ENCODE peak calls at places on chromosomes 3 and 15, in five cellular contexts. K, G, O, B and F are unnamed samples. For H3K27me3, the result is how much of the 10 kb centered on the place peaks cover.

GRCh38 chr3:41267975-41268640 is 68.8 kb downstream of the CTNNB1 start:
- DNase-seq in G (no peak), O (peak), B (no peak), K (no peak), F (peak)

GRCh38 chr3:119604878-119605277 is 7.2 kb downstream of the PLA1A start:
- DNase-seq in G (no peak), K (no peak), B (no peak), O (peak), F (no peak)

GRCh38 chr15:78212546-78213424 is 21.6 kb downstream of the ACSBG1 start:
- DNase-seq in G (no peak), K (no peak), B (no peak), O (peak), F (peak)

GRCh38 chr3:49513494-49514179 is 40.6 kb upstream of the BSN start:
- DNase-seq in K (no peak), G (no peak), O (no peak), B (no peak), F (no peak)

GRCh38 chr3:72351536-72351935 is 496.7 kb downstream of the SHQ1 start:
- DNase-seq in K (no peak), B (no peak), G (no peak), O (no peak), F (no peak)

GRCh38 chr3:18234717-18235335 is 190.3 kb downstream of the SATB1 start:
- DNase-seq in B (no peak), G (no peak), O (peak), K (no peak), F (no peak)

GRCh38 chr15:36232491-36232890 is 346.9 kb upstream of the CDIN1 start:
- DNase-seq in G (no peak), B (no peak), O (no peak), K (no peak), F (no peak)

GRCh38 chr3:49703443-49703927 is 14.1 kb downstream of the RNF123 start:
- DNase-seq in O (peak), G (peak), K (peak), B (no peak), F (peak)

GRCh38 chr3:27840807-27841594 is 118.9 kb upstream of the EOMES start:
- DNase-seq in G (no peak), O (no peak), B (no peak), K (no peak), F (no peak)

GRCh38 chr3:105553851-105554250 is 187.1 kb downstream of the ALCAM start:
- DNase-seq in G (no peak), B (no peak), K (no peak), O (no peak), F (no peak)

GRCh38 chr3:107904536-107905066 is 186.2 kb downstream of the CD47 start:
- DNase-seq in O (peak), B (no peak), G (no peak), K (no peak), F (no peak)

GRCh38 chr15:75720787-75721461 is 8.3 kb upstream of the CSPG4 start:
- DNase-seq in B (no peak), O (peak), K (no peak), G (peak), F (no peak)

GRCh38 chr3:31908391-31909097 is 72.5 kb downstream of the OSBPL10 start:
- DNase-seq in K (no peak), B (no peak), G (no peak), O (peak), F (no peak)

GRCh38 chr15:92069308-92070244 is 216.1 kb downstream of the SLCO3A1 start:
- DNase-seq in G (peak), O (peak), B (peak), K (peak), F (no peak)

GRCh38 chr15:63504979-63505841 is 817 bp downstream of the USP3 start:
- DNase-seq in B (no peak), O (peak), K (peak), G (peak), F (peak)

GRCh38 chr15:25883860-25884259 is 20.7 kb upstream of the ATP10A start:
- DNase-seq in K (no peak), B (no peak), O (peak), G (no peak), F (peak)

GRCh38 chr3:184110316-184110725 is 13.5 kb downstream of the HTR3E start:
- DNase-seq in G (no peak), K (no peak), O (peak), B (no peak), F (no peak)

GRCh38 chr15:37102315-37103021 is 2.1 kb upstream of the MEIS2 start:
- DNase-seq in K (peak), O (no peak), B (no peak), G (no peak), F (no peak)

GRCh38 chr3:108060331-108060730 is 30.5 kb downstream of the CD47 start:
- DNase-seq in K (no peak), G (no peak), O (no peak), B (no peak), F (no peak)

GRCh38 chr3:188227442-188227841 is 73.5 kb downstream of the LPP start:
- DNase-seq in O (no peak), B (no peak), K (no peak), G (no peak), F (no peak)

GRCh38 chr3:1535361-1535760 is 442.5 kb downstream of the CNTN6 start:
- DNase-seq in K (no peak), O (no peak), B (no peak), G (no peak), F (no peak)

GRCh38 chr3:13185737-13186136 is 112.5 kb upstream of the IQSEC1 start:
- DNase-seq in B (no peak), O (no peak), K (no peak), G (no peak), F (no peak)

GRCh38 chr3:79006077-79006476 is 761.7 kb downstream of the ROBO1 start:
- DNase-seq in B (no peak), K (no peak), O (no peak), G (no peak), F (no peak)

GRCh38 chr3:79001255-79001654 is 766.5 kb downstream of the ROBO1 start:
- DNase-seq in G (no peak), K (no peak), O (no peak), B (no peak), F (no peak)

GRCh38 chr3:79002465-79003372 is 765.1 kb downstream of the ROBO1 start:
- DNase-seq in O (no peak), K (no peak), B (no peak), G (no peak), F (no peak)

GRCh38 chr3:79005084-79005483 is 762.7 kb downstream of the ROBO1 start:
- DNase-seq in K (no peak), O (no peak), G (no peak), B (no peak), F (no peak)

GRCh38 chr3:79003994-79004393 is 763.8 kb downstream of the ROBO1 start:
- DNase-seq in O (no peak), G (no peak), B (no peak), K (no peak), F (no peak)
- TF ChIP-seq CTCF in O (no peak), G (no peak), B (no peak), K (no peak), F (no peak)

DNA sequence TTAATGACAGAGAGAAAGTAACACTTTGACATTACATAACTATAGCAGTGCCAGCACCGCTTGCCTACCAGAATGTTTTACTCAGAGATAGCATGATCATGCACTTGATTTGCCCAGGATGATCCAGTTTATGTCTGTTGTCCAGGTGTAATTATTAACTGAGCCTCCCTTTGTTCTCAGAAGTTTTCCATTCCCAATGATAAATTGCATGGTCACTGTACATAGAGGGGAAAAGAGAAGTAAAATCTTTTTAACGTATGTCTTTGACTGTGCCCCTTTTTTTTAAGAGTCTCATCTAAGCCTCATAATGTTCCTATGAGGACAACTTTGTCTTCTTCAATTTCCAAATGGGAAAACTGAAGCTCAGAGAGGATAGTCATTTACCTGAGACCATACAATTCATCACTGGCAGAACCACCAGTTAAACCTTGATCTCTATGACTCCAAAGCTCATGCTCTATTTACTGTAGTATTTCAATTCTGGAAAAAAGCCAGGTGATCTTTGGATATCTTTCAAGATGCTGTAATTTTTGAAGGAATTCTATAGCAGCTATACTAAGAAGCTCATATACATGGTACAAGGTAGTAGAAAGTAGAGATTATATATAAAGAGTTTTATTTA is 25.1 kb downstream of the C3orf85 start:
- DNase-seq in B (no peak), G (no peak), O (no peak), K (no peak), F (no peak)
- H3K4me3 ChIP-seq in B (no peak), G (no peak), O (no peak), K (no peak), F (no peak)

DNA sequence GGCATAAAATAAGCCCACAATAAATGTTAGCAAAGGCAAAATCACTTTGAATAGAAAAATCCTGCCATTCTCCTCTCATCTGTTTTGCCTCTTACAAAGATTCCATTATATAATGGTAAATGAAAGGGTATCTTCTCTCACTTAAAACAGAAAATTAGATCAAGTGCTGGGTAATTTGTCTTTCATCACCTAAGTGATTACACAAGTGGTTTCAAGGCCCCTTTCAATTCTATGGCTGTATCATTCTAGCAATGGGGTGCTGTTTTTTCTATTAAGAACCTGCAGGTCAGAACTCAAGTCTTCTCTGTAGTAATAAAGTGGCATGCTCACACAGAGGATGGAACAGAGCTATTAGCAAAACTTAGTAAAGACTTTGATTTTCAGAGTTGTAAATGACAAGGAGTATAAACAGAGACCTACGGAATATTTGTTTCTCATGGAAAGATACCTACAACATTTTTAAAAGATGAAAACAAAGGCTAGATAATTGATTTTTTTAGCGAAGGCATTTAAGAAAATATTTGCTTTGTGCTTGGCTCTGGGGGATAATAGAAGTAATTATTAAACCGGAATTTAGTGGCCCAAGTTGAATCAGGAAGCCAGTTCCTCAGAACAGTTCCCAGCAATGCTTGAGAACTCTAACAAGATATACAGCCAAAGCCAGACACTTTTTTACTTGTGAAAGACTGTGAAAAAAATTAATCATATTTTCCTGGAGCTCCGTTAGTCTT is 137.4 kb downstream of the CMSS1 start:
- DNase-seq in K (no peak), B (no peak), O (no peak), G (no peak), F (no peak)
- H3K27me3 ChIP-seq in K (under half), B (under half), O (under half), G (under half), F (under half)

DNA sequence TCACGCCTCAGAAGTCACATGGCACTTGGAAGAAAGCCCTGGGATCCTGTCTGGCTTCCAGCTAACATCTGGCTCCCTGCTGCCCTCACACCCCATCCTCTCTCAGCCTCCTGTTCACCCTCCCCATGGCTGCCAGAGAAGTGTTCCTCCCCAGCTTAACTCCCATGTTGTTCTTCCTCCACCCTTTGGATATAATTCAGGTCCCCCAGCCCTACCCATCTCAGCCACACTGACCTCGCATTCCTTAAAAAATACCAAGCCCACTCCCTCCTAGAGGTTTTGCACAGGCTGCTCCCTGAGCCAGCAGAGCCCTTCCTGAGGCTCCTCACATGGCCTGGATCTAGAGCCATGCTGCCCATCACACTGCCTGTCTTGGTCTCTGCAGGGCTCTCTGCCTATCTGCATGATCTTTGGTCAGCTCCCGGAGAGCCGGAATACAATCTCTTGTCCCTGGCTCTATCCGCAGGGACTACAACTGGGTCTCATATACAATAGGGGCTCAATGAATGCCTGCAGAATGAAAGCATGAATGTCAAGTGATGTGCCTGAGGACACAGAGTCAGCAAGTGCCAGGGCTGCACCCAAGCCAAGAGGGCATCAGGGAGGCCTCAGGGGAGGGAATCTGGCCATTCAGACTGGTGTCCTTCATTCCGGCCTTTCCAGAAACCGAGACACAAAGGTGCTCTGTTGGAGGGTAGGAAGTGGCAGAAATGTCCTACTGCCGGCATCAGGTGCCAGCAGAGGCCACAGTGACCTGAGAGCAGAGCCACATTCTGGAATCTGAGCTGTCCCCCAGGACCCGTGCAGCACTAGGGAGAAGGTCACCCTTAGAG is 3.8 kb upstream of the TKT start:
- DNase-seq in K (no peak), O (no peak), B (no peak), G (no peak), F (no peak)
- TF ChIP-seq CTCF in K (no peak), O (no peak), B (no peak), G (no peak), F (no peak)

GRCh38 chr3:195151402-195151801 is 119.6 kb downstream of the XXYLT1 start:
- DNase-seq in O (no peak), G (no peak), B (no peak), K (no peak), F (no peak)

GRCh38 chr3:195147649-195148121 is 123.3 kb downstream of the XXYLT1 start:
- DNase-seq in K (peak), G (no peak), B (no peak), O (no peak), F (no peak)

GRCh38 chr3:195150194-195151118 is 120.5 kb downstream of the XXYLT1 start:
- DNase-seq in B (peak), O (peak), G (peak), K (peak), F (no peak)

GRCh38 chr3:195149292-195149691 is 121.7 kb downstream of the XXYLT1 start:
- DNase-seq in O (no peak), K (no peak), G (no peak), B (no peak), F (no peak)

DNA sequence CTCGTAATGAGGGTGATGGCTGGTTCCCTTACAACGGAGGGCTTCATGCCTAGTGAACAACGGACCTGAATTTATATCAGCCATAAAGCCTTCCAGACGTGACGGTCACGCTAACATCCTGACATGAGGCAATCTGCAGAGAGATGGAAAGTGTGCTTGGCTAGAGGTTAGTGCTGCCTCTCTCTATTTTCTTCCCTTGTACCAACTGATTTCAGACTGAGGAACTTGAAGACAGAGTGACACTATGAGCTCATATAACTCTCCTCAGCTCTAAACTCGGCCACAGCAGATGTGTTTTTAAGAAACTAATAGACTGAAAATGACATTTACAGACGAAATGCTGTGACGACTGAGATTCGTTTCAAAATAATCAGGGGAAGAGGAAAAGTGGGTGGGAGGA is 122.4 kb downstream of the XXYLT1 start:
- DNase-seq in G (no peak), K (no peak), O (no peak), B (no peak), F (no peak)
- H3K4me3 ChIP-seq in G (no peak), K (no peak), O (no peak), B (no peak), F (no peak)

GRCh38 chr3:24344784-24345439 is 149.7 kb downstream of the THRB start:
- DNase-seq in K (no peak), O (no peak), G (no peak), B (no peak), F (no peak)
- H3K27me3 ChIP-seq in K (under half), O (under half), G (under half), B (under half), F (under half)

GRCh38 chr3:197335428-197336132 is 37.2 kb upstream of the DLG1 start:
- DNase-seq in B (no peak), O (no peak), G (no peak), K (no peak), F (no peak)
- TF ChIP-seq CTCF in B (no peak), O (no peak), G (no peak), K (no peak), F (no peak)

GRCh38 chr15:66404122-66404521 is 17.4 kb downstream of the MAP2K1 start:
- DNase-seq in K (no peak), G (no peak), B (no peak), O (no peak), F (no peak)

GRCh38 chr15:66403323-66403722 is 16.6 kb downstream of the MAP2K1 start:
- DNase-seq in K (no peak), B (no peak), O (no peak), G (no peak), F (no peak)

GRCh38 chr15:66404532-66404931 is 17.8 kb downstream of the MAP2K1 start:
- DNase-seq in O (no peak), G (no peak), B (no peak), K (no peak), F (no peak)

GRCh38 chr15:66405605-66406004 is 18.9 kb downstream of the MAP2K1 start:
- DNase-seq in K (no peak), B (no peak), G (no peak), O (no peak), F (no peak)

GRCh38 chr15:66405007-66405406 is 18.3 kb downstream of the MAP2K1 start:
- DNase-seq in B (no peak), K (no peak), O (no peak), G (no peak), F (no peak)
- H3K4me3 ChIP-seq in B (no peak), K (no peak), O (no peak), G (no peak), F (no peak)